ENCODE peak calls at places on chromosomes 12 and 14, in six cellular contexts. T is myocyte, K is T follicular helper cell, H is lower leg skin, P is lung microvascular endothelial cell, Q is brain pericyte. N is an unnamed sample.

GRCh38 chr12:108611884-108612415 is 14.1 kb upstream of the TMEM119 start:
- DNase-seq in T (peak; percentile 71), H (no peak), P (peak; percentile 60), K (no peak), Q (no peak), N (peak; percentile 44)

GRCh38 chr12:12123209-12123608 is 52.5 kb downstream of the BCL2L14 start:
- DNase-seq in K (no peak), Q (no peak), T (no peak), P (no peak), H (no peak), N (no peak)

GRCh38 chr12:31362115-31362758 is 36.3 kb upstream of the SINHCAF start:
- DNase-seq in K (no peak), Q (no peak), T (no peak), P (peak; percentile 15), H (no peak), N (no peak)

GRCh38 chr14:62118871-62119270 is 356.7 kb downstream of the SNAPC1 start:
- DNase-seq in T (no peak), Q (no peak), H (no peak), K (no peak), P (no peak), N (no peak)

GRCh38 chr12:61530456-61530855 is 729.7 kb upstream of the USP15 start:
- DNase-seq in T (no peak), K (no peak), Q (no peak), P (no peak), H (no peak), N (no peak)

GRCh38 chr14:73721101-73721821 is 7.1 kb upstream of the PNMA1 start:
- DNase-seq in P (no peak), H (no peak), Q (no peak), T (no peak), K (no peak), N (no peak)

GRCh38 chr12:12735301-12735700 is 18.1 kb downstream of the CDKN1B start:
- DNase-seq in H (no peak), K (no peak), P (no peak), T (peak; percentile 81), Q (no peak), N (no peak)

GRCh38 chr14:50520947-50521815 is 11.2 kb downstream of the MAP4K5 start:
- DNase-seq in T (peak; percentile 53), Q (peak; percentile 73), P (peak; percentile 76), H (peak; percentile 58), K (no peak), N (no peak)

GRCh38 chr12:26214121-26214520 is 18.7 kb downstream of the SSPN start:
- DNase-seq in Q (no peak), T (no peak), H (no peak), P (no peak), K (no peak), N (no peak)

GRCh38 chr12:116247377-116247776 is 30.1 kb downstream of the MED13L start:
- DNase-seq in Q (no peak), H (no peak), K (no peak), T (no peak), P (no peak), N (no peak)

GRCh38 chr12:118694128-118694775 is 287.1 kb upstream of the SRRM4 start:
- DNase-seq in H (no peak), Q (no peak), T (no peak), K (no peak), P (no peak), N (no peak)

GRCh38 chr14:54788701-54789100 is 113.9 kb downstream of the GCH1 start:
- DNase-seq in H (no peak), T (no peak), K (no peak), P (no peak), Q (no peak), N (no peak)

GRCh38 chr12:97194551-97194950 is 268.1 kb upstream of the RMST start:
- DNase-seq in T (no peak), P (no peak), K (no peak), Q (no peak), H (no peak), N (no peak)